ENCODE peak calls at places on chromosomes 12 and 14, in eight cellular contexts. B, O, T, Y, Z, U, W and S are unnamed samples.

GRCh38 chr12:3259976-3260375 is 182.8 kb downstream of the TSPAN9 start:
- DNase-seq in B (no peak), O (no peak), T (no peak), Y (no peak), Z (no peak), U (no peak), W (no peak), S (no peak)

GRCh38 chr12:122076743-122077495 is 1.6 kb upstream of the MLXIP start:
- DNase-seq in B (no peak), O (no peak), T (no peak), Y (no peak), Z (no peak), U (no peak), W (no peak), S (no peak)

GRCh38 chr12:73460212-73460611 is 1077.4 kb upstream of the ATXN7L3B start:
- DNase-seq in B (no peak), O (no peak), T (no peak), Y (no peak), Z (no peak), U (no peak), W (no peak), S (no peak)

GRCh38 chr12:6450091-6450868 is 1.6 kb upstream of the TAPBPL start:
- DNase-seq in B (no peak), O (no peak), T (no peak), Y (no peak), Z (no peak), U (no peak), W (no peak), S (no peak)

GRCh38 chr12:115840159-115840558 is 437.3 kb downstream of the MED13L start:
- DNase-seq in B (no peak), O (no peak), T (no peak), Y (no peak), Z (no peak), U (no peak), W (no peak), S (no peak)

GRCh38 chr14:71371711-71372396 is 464.6 kb downstream of the PCNX1 start:
- DNase-seq in B (no peak), O (no peak), T (peak; percentile 94), Y (no peak), Z (no peak), U (no peak), W (no peak), S (no peak)

GRCh38 chr14:61260939-61261776 is 20.0 kb downstream of the TMEM30B start:
- DNase-seq in B (no peak), O (no peak), T (peak; percentile 73), Y (no peak), Z (no peak), U (no peak), W (no peak), S (no peak)

GRCh38 chr14:92651106-92651792 is 97.2 kb downstream of the LGMN start:
- DNase-seq in B (no peak), O (no peak), T (no peak), Y (peak; percentile 84), Z (no peak), U (peak; percentile 62), W (peak; percentile 75), S (peak; percentile 13)

GRCh38 chr14:92759300-92759678 is 10.9 kb upstream of the LGMN start:
- DNase-seq in B (peak; percentile 33), O (no peak), T (peak; percentile 44), Y (no peak), Z (no peak), U (no peak), W (no peak), S (no peak)

GRCh38 chr12:64682572-64683277 is 72.4 kb downstream of the RASSF3 start:
- DNase-seq in B (no peak), O (no peak), T (no peak), Y (no peak), Z (peak; percentile 43), U (no peak), W (no peak), S (no peak)

GRCh38 chr14:55846852-55847471 is 267.0 kb downstream of the KTN1 start:
- DNase-seq in B (no peak), O (no peak), T (peak; percentile 12), Y (no peak), Z (peak; percentile 43), U (no peak), W (no peak), S (no peak)

GRCh38 chr14:21534576-21534975 is 8.4 kb upstream of the SALL2 start:
- DNase-seq in B (no peak), O (no peak), T (no peak), Y (no peak), Z (no peak), U (no peak), W (no peak), S (no peak)

GRCh38 chr12:79121486-79121885 is 256.9 kb downstream of the SYT1 start:
- DNase-seq in B (no peak), O (no peak), T (peak; percentile 9), Y (no peak), Z (no peak), U (no peak), W (no peak), S (no peak)

GRCh38 chr14:104603623-104604401 is 760 bp downstream of the TMEM179 start:
- DNase-seq in B (no peak), O (no peak), T (no peak), Y (no peak), Z (no peak), U (no peak), W (no peak), S (no peak)

GRCh38 chr14:75198291-75198933 is 22.0 kb upstream of the TMED10 start:
- DNase-seq in B (no peak), O (no peak), T (no peak), Y (no peak), Z (peak; percentile 76), U (no peak), W (no peak), S (no peak)

GRCh38 chr14:105748204-105748578 is 221.8 kb downstream of the TMEM121 start:
- DNase-seq in B (no peak), O (peak; percentile 59), T (no peak), Y (no peak), Z (peak; percentile 65), U (no peak), W (no peak), S (no peak)

GRCh38 chr14:32313977-32314376 is 15.1 kb upstream of the AKAP6 start:
- DNase-seq in B (no peak), O (no peak), T (no peak), Y (no peak), Z (no peak), U (no peak), W (no peak), S (no peak)

GRCh38 chr14:39469094-39469710 is 37.0 kb upstream of the FBXO33 start:
- DNase-seq in B (peak; percentile 44), O (no peak), T (no peak), Y (no peak), Z (no peak), U (no peak), W (peak; percentile 19), S (no peak)

GRCh38 chr12:122356192-122356635 is 66.3 kb downstream of the CLIP1 start:
- DNase-seq in B (peak; percentile 41), O (no peak), T (peak; percentile 60), Y (peak; percentile 44), Z (no peak), U (peak; percentile 10), W (peak; percentile 19), S (peak; percentile 28)

GRCh38 chr12:95117178-95117599 is 43.8 kb upstream of the NR2C1 start:
- DNase-seq in B (peak; percentile 51), O (no peak), T (no peak), Y (peak; percentile 61), Z (no peak), U (peak; percentile 34), W (peak; percentile 6), S (no peak)

GRCh38 chr14:24335461-24336146 is 733 bp upstream of the ADCY4 start:
- DNase-seq in B (peak; percentile 36), O (no peak), T (no peak), Y (no peak), Z (no peak), U (no peak), W (no peak), S (no peak)

GRCh38 chr12:64875186-64875585 is 50.7 kb downstream of the TBC1D30 start:
- DNase-seq in B (no peak), O (no peak), T (no peak), Y (no peak), Z (no peak), U (no peak), W (no peak), S (no peak)

GRCh38 chr12:12441051-12441807 is 84.4 kb downstream of the BORCS5 start:
- DNase-seq in B (no peak), O (no peak), T (no peak), Y (no peak), Z (no peak), U (no peak), W (no peak), S (no peak)

GRCh38 chr12:25811656-25812126 is 146.8 kb upstream of the RASSF8 start:
- DNase-seq in B (no peak), O (no peak), T (peak; percentile 44), Y (no peak), Z (no peak), U (no peak), W (no peak), S (no peak)

GRCh38 chr12:121404734-121405133 is 4.8 kb downstream of the RNF34 start:
- DNase-seq in B (no peak), O (no peak), T (no peak), Y (no peak), Z (no peak), U (no peak), W (no peak), S (no peak)

GRCh38 chr12:47808574-47809380 is 10.9 kb downstream of the HDAC7 start:
- DNase-seq in B (no peak), O (no peak), T (peak; percentile 61), Y (no peak), Z (peak; percentile 39), U (no peak), W (peak; percentile 68), S (no peak)

GRCh38 chr12:116693259-116694227 is 44.3 kb downstream of the SPRING1 start:
- DNase-seq in B (no peak), O (no peak), T (peak; percentile 26), Y (no peak), Z (peak; percentile 49), U (no peak), W (no peak), S (no peak)

GRCh38 chr12:128794661-128795529 is 28.9 kb downstream of the SLC15A4 start:
- DNase-seq in B (no peak), O (no peak), T (no peak), Y (peak; percentile 54), Z (no peak), U (no peak), W (no peak), S (no peak)

GRCh38 chr14:50773632-50774541 is 57.1 kb downstream of the NIN start:
- DNase-seq in B (peak; percentile 72), O (no peak), T (peak; percentile 60), Y (no peak), Z (no peak), U (no peak), W (no peak), S (peak; percentile 67)

GRCh38 chr12:132761032-132761910 is at the start of gene ANKLE2:
- DNase-seq in B (peak; percentile 75), O (no peak), T (peak; percentile 35), Y (peak; percentile 44), Z (peak; percentile 78), U (peak; percentile 68), W (peak; percentile 60), S (no peak)

GRCh38 chr12:31922341-31923062 is 36.7 kb upstream of the RESF1 start:
- DNase-seq in B (no peak), O (no peak), T (peak; percentile 66), Y (no peak), Z (no peak), U (no peak), W (no peak), S (no peak)